ENCODE peak calls at places on chromosomes 12 and 14, in ten cellular contexts. O, Q, A, M, F, W, V, X, R and G are unnamed samples.

GRCh38 chr12:63045020-63045860 is 105.8 kb downstream of the AVPR1A start:
- DNase-seq in Q (no peak), O (no peak), X (no peak), A (no peak), W (no peak), F (no peak), M (no peak), R (peak; percentile 26), V (no peak), G (no peak)

GRCh38 chr14:35695647-35696046 is 113.4 kb downstream of the RALGAPA1 start:
- DNase-seq in O (no peak), X (no peak), V (no peak), Q (no peak), M (no peak), A (no peak), F (no peak), R (no peak), W (no peak), G (no peak)

GRCh38 chr12:27015730-27016076 is 1.5 kb upstream of the TM7SF3 start:
- DNase-seq in A (no peak), R (peak; percentile 57), M (no peak), X (no peak), V (no peak), O (no peak), Q (no peak), F (no peak), W (no peak), G (no peak)

GRCh38 chr12:38427442-38427841 is 110.9 kb downstream of the ALG10B start:
- DNase-seq in W (no peak), R (no peak), O (no peak), Q (no peak), A (no peak), M (no peak), X (no peak), F (no peak), V (no peak), G (no peak)

GRCh38 chr12:29073631-29074239 is 75.3 kb upstream of the FAR2 start:
- DNase-seq in R (peak; percentile 51), Q (no peak), A (no peak), X (no peak), M (no peak), W (peak; percentile 42), F (no peak), O (peak; percentile 19), V (peak; percentile 6), G (no peak)

GRCh38 chr12:25130741-25131188 is 64.2 kb downstream of the DNAI7 start:
- DNase-seq in A (no peak), V (no peak), X (no peak), M (no peak), R (peak; percentile 44), O (no peak), Q (no peak), F (no peak), W (peak; percentile 24), G (no peak)

GRCh38 chr12:118685983-118686607 is 295.2 kb upstream of the SRRM4 start:
- DNase-seq in R (no peak), O (no peak), V (no peak), W (no peak), Q (no peak), X (no peak), A (no peak), M (no peak), F (peak; percentile 27), G (no peak)

GRCh38 chr12:100337299-100337698 is 19.6 kb upstream of the SLC17A8 start:
- DNase-seq in R (no peak), Q (no peak), V (no peak), A (no peak), O (no peak), M (no peak), W (no peak), X (no peak), F (no peak), G (no peak)

GRCh38 chr14:81435578-81436295 is 35.6 kb upstream of the STON2 start:
- DNase-seq in F (peak; percentile 42), A (peak; percentile 76), W (no peak), X (peak; percentile 72), O (peak; percentile 46), Q (peak; percentile 89), V (peak; percentile 27), R (peak; percentile 26), M (no peak), G (peak; percentile 57)

GRCh38 chr14:81437226-81437625 is 37.1 kb upstream of the STON2 start:
- DNase-seq in R (no peak), X (no peak), F (no peak), W (no peak), Q (no peak), O (no peak), M (no peak), A (no peak), V (no peak), G (no peak)

GRCh38 chr14:81435048-81435577 is 35.0 kb upstream of the STON2 start:
- DNase-seq in X (no peak), W (no peak), M (no peak), O (no peak), A (no peak), Q (no peak), F (no peak), V (no peak), R (no peak), G (no peak)

GRCh38 chr14:81434230-81434629 is 34.1 kb upstream of the STON2 start:
- DNase-seq in A (no peak), V (no peak), W (no peak), X (no peak), O (no peak), Q (no peak), R (no peak), M (no peak), F (no peak), G (no peak)

DNA sequence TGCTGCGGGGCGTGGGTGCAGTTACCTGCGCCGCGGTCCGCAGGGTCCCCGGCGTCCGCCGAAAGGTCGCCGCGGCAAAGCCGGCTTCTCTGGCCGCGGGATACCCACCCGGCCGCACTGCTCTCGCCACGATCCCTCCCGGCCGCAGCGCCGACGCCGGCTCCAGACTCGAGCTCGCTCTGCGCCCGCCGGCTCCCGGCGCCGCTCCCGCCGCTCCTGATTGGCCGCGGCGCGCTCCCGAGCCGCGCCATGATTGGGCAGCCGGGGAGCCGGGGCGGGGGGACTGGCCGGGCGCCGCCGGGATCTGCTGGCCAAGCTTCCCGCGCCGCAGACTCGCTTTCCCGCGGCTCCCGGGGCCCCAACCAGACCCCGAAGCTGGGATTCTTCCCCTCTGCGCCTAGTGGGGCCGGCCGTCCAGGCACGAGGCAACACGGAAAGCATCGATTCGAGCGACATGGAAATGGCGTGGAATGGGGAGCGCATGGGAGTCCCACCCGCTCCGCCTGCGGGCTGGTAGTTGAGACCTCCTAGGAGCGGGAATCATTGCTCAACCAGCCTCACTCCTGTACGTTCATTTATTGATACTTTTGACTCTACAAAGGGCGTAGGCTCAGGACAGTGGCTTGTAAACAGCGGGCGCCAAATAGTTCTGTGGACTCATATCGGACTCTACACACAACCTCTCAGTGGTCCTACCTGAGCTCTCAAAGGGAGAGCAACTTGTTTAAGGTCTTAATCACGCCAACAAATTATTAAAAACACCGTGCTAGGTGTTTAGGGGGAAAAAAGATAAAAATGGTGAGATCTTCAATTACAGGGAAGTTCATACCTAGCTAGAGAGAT is 36.4 kb upstream of the STON2 start:
- DNase-seq in A (peak; percentile 94), X (peak; percentile 87), O (peak; percentile 81), M (no peak), R (peak; percentile 58), W (no peak), Q (peak; percentile 94), V (peak; percentile 75), F (peak; percentile 79), G (peak; percentile 92)
- TF ChIP-seq CTCF in A (no peak), X (no peak), O (no peak), M (no peak), R (no peak), W (no peak), Q (no peak), V (no peak), F (no peak), G (no peak)

DNA sequence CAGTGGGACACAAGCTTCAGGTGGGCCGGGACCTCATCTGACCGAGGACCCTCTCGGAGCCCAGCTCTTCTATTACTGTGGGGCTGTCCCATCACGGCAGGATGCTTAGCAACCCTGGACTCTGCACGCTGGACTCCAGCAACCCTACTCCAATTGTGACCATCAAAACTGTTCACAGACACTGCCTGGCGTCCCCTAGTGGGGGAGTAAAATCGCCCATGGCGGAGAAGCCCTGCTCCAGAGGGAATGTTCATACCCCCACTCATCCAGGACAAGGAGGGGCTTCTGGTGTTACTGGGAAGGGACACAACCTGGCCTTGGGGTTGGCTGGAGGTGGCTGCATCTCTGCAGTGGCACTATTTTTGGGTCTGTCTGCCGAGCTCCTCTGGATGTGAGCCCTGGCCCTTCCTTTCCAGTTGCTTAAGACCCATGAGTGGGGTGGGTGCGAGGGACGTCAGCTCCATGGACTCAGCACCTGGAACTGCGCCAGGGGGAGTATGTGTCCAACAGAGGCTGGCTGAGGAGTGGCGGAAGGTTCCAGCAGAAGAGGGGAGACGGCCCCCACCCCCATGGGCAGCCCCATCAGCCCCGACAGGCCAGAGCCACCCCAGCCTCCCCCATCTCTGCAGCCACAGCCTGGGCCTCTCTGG is 103.8 kb downstream of the RFLNA start:
- DNase-seq in V (no peak), Q (peak; percentile 97), X (no peak), M (peak; percentile 96), W (no peak), F (peak; percentile 60), R (no peak), O (no peak), A (no peak), G (no peak)
- TF ChIP-seq CTCF in V (no peak), Q (no peak), X (no peak), M (no peak), W (peak; percentile 58), F (no peak), R (peak; percentile 13), O (no peak), A (no peak), G (no peak)

DNA sequence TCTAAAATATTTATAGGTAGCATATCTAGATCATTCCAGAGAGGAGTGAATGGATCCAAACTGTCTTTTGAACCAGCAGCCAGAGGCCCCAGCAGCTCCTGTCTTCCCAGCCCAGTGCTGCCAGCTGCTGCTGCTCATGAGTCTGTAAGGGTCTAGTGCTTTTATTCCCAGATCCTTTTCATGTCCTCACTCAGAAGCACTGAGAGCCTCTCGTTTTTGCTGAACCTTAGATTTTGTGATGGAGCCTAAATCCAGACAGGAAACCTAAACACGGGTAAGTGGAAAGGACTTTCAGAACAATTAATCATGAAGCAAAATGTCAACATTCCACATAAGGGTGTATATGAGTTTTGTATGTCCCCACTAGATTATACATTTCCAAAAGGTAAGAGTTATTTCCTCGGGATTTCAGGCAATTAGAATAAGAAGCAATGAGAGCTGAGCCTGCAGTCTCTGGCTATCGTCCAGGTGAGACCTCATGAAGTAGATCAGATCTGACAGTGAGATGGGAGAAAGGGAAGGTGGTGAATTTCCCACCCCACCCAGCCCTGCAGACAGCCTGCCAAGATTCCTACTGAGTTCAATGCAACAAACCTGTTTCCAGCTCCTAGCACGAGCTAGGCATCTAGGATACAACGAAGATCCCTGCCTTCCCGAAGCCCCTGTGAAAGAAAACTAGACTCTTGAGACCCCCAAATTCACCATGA is 84.3 kb downstream of the NINJ2 start:
- DNase-seq in Q (peak; percentile 37), W (no peak), V (no peak), O (no peak), M (no peak), X (no peak), A (no peak), F (no peak), R (peak; percentile 31), G (no peak)
- TF ChIP-seq CTCF in Q (no peak), W (no peak), V (no peak), O (no peak), M (no peak), X (no peak), A (no peak), F (no peak), R (no peak), G (no peak)

GRCh38 chr12:130198026-130198662 is 35.9 kb downstream of the FZD10 start:
- DNase-seq in R (no peak), F (no peak), V (no peak), X (no peak), A (no peak), W (no peak), O (no peak), M (no peak), Q (peak; percentile 66), G (no peak)

GRCh38 chr12:130195369-130195768 is 33.1 kb downstream of the FZD10 start:
- DNase-seq in M (no peak), A (no peak), F (no peak), W (no peak), R (no peak), Q (peak; percentile 57), O (no peak), V (no peak), X (peak; percentile 10), G (no peak)

GRCh38 chr12:130195776-130196175 is 33.5 kb downstream of the FZD10 start:
- DNase-seq in Q (peak; percentile 60), V (no peak), O (no peak), R (no peak), W (no peak), M (no peak), F (no peak), A (no peak), X (peak; percentile 58), G (no peak)

GRCh38 chr12:130198663-130199060 is 36.4 kb downstream of the FZD10 start:
- DNase-seq in F (no peak), Q (peak; percentile 58), O (no peak), W (no peak), V (no peak), M (no peak), X (peak; percentile 16), A (no peak), R (no peak), G (no peak)

GRCh38 chr12:130196827-130197226 is 34.6 kb downstream of the FZD10 start:
- DNase-seq in X (peak; percentile 50), R (no peak), W (no peak), A (no peak), M (no peak), F (no peak), O (no peak), V (no peak), Q (peak; percentile 66), G (no peak)
- TF ChIP-seq CTCF in X (no peak), R (no peak), W (no peak), A (no peak), M (no peak), F (no peak), O (no peak), V (no peak), Q (no peak), G (no peak)